ENCODE peak calls at places on chromosomes 5 and 9, in six cellular contexts. C is stomach, M is heart left ventricle, D is left ventricle myocardium inferior, P is fibroblast of lung, H is psoas muscle. L is an unnamed sample. For H3K36me3, the result is how much of the 10 kb centered on the place peaks cover.

GRCh38 chr9:15253197-15253596 is 53.8 kb downstream of the TTC39B start:
- DNase-seq in P (no peak), D (no peak), M (no peak), H (no peak), C (no peak), L (no peak)

GRCh38 chr9:113708821-113709713 is 167.0 kb upstream of the ZNF618 start:
- DNase-seq in H (no peak), P (no peak), M (no peak), D (no peak), C (no peak), L (no peak)

GRCh38 chr9:70049672-70050271 is 6.1 kb downstream of the MAMDC2 start:
- DNase-seq in C (peak), H (peak), D (peak), M (peak), P (peak), L (no peak)

GRCh38 chr9:23830459-23830805 is 4.4 kb upstream of the ELAVL2 start:
- DNase-seq in H (no peak), P (no peak), C (no peak), D (no peak), M (no peak), L (no peak)

GRCh38 chr9:34759432-34760134 is 49.6 kb upstream of the CCL21 start:
- DNase-seq in P (no peak), D (no peak), M (no peak), H (no peak), C (no peak), L (no peak)

GRCh38 chr5:149724884-149725283 is 5.2 kb upstream of the PPARGC1B start:
- DNase-seq in M (no peak), C (no peak), H (no peak), P (no peak), D (no peak), L (no peak)

GRCh38 chr5:54317511-54318260 is 7.3 kb upstream of the ARL15 start:
- DNase-seq in H (no peak), M (no peak), D (no peak), C (no peak), P (peak), L (no peak)

GRCh38 chr5:119318256-119318914 is 37.4 kb upstream of the TNFAIP8 start:
- DNase-seq in C (no peak), M (no peak), P (no peak), H (no peak), D (no peak), L (no peak)

GRCh38 chr5:74275204-74275992 is 365.1 kb downstream of the ENC1 start:
- DNase-seq in C (no peak), D (no peak), M (no peak), H (no peak), P (peak), L (peak)

GRCh38 chr5:55712023-55712859 is at the start of gene SLC38A9:
- DNase-seq in D (peak), C (peak), H (peak), M (peak), P (peak), L (peak)

GRCh38 chr5:149405550-149406202 is 26.6 kb upstream of the IL17B start:
- DNase-seq in D (no peak), C (no peak), P (no peak), H (no peak), M (no peak), L (no peak)

GRCh38 chr5:79269733-79270166 is 33.8 kb downstream of the JMY start:
- DNase-seq in H (no peak), M (no peak), D (no peak), P (no peak), C (no peak), L (no peak)

GRCh38 chr9:130825051-130825651 is 9.9 kb upstream of the ABL1 start:
- DNase-seq in H (no peak), D (no peak), P (peak), C (no peak), M (no peak), L (no peak)

GRCh38 chr9:28163619-28164018 is 590.3 kb upstream of the C9orf72 start:
- DNase-seq in H (no peak), C (no peak), D (no peak), P (no peak), M (no peak), L (no peak)

GRCh38 chr5:173884402-173885053 is 3.6 kb upstream of the CPEB4 start:
- DNase-seq in D (no peak), H (no peak), C (peak), P (no peak), M (no peak), L (no peak)

GRCh38 chr9:69771775-69772418 is 12.1 kb upstream of the PTAR1 start:
- DNase-seq in H (no peak), D (no peak), P (peak), M (no peak), C (no peak), L (no peak)

GRCh38 chr9:36169166-36169565 is at the start of gene CCIN:
- DNase-seq in H (no peak), D (no peak), P (no peak), M (no peak), C (no peak), L (no peak)

GRCh38 chr5:169097897-169098296 is 203.0 kb downstream of the SLIT3 start:
- DNase-seq in D (no peak), M (no peak), C (no peak), H (no peak), P (no peak), L (no peak)

GRCh38 chr5:139636207-139636792 is 11.8 kb upstream of the CXXC5 start:
- DNase-seq in P (no peak), M (no peak), C (peak), H (no peak), D (no peak), L (no peak)

GRCh38 chr5:178130576-178131445 is at the start of gene RMND5B:
- DNase-seq in P (peak), H (peak), C (peak), D (peak), M (peak), L (no peak)

GRCh38 chr5:109191153-109191558 is 218.6 kb downstream of the PJA2 start:
- DNase-seq in H (no peak), P (peak), C (no peak), D (no peak), M (no peak), L (peak)

GRCh38 chr5:93578813-93579560 is 2.0 kb downstream of the NR2F1-AS1 start:
- DNase-seq in C (no peak), D (no peak), P (peak), H (no peak), M (no peak), L (no peak)

GRCh38 chr5:139650689-139651501 is 2.7 kb downstream of the CXXC5 start:
- DNase-seq in M (peak), P (no peak), H (peak), C (peak), D (peak), L (no peak)

GRCh38 chr9:104028827-104029226 is 65.3 kb upstream of the SMC2 start:
- DNase-seq in H (no peak), D (no peak), P (no peak), C (no peak), M (no peak), L (no peak)

GRCh38 chr5:181221792-181222629 is 1.1 kb upstream of the TRIM41 start:
- DNase-seq in C (peak), D (peak), P (peak), M (peak), H (peak), L (peak)

GRCh38 chr9:79581388-79581787 is 9.6 kb downstream of the TLE4 start:
- DNase-seq in H (no peak), M (no peak), C (peak), D (no peak), P (peak), L (no peak)

GRCh38 chr5:137336565-137337120 is 162.5 kb downstream of the SPOCK1 start:
- DNase-seq in M (no peak), P (no peak), H (no peak), D (no peak), C (no peak), L (no peak)

GRCh38 chr5:68015381-68015780 is 200.2 kb upstream of the PIK3R1 start:
- DNase-seq in H (no peak), M (no peak), D (no peak), C (no peak), P (no peak), L (no peak)

GRCh38 chr9:82570226-82570625 is 492.7 kb downstream of the RASEF start:
- DNase-seq in H (no peak), C (no peak), M (no peak), P (peak), D (no peak), L (no peak)

DNA sequence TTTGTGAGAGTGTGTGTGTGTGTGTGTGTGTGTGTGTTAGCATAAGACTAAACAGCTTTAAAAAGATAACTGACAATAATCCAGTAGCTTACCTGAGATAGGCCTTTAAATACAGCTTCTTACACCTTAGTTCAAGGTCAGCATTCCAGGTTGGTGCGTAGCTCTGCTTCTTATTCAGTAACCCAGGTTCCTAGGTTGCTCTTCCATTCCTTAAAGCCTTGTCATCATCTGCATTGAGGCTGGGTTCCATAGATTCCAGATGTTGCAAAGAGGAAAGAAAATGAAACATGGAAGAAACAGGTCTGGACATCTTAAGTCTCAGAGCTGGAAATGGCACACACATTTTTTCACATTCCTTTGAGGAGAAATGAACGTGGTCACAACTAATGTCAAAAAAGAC is 53.9 kb upstream of the CAMK4 start:
- DNase-seq in M (no peak), H (no peak), C (no peak), P (no peak), D (no peak), L (no peak)
- H3K36me3 ChIP-seq in M (under half), H (under half), C (under half), P (under half), D (under half), L (under half)

DNA sequence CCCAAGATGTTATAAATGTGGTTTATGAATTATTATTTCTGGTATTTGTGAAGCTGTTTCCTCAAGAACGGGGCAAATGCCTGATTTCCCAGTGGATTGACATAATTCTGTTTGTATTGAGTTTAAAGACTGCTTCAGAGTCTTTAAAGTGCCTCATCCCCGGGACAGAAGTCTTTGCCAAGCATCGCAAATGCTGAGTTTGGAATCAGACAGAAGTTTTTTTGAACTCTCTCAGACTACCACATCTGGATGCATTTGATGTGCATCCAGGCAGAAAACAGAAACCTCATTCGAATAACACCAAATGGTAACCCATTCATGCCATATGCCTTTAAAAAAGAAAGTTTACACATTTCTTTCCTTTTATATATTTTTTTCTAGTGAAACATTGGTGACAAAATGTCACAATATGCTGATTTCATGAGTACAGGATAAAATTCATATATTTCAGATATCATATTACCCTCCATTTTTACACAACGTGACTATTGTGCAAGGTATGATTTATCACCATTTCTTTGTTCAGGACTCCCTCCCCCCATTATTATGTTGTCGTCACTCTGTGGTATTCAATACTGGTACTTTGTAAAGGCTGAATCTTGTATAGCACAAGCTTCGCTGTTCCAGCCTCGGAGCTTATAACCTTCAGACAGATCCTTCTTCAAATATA is 91.1 kb downstream of the ZNF608 start:
- DNase-seq in P (peak), M (no peak), C (no peak), H (no peak), D (no peak), L (no peak)
- H3K4me3 ChIP-seq in P (no peak), M (peak), C (no peak), H (peak), D (peak), L (no peak)

GRCh38 chr9:110638381-110638954 is 30.1 kb upstream of the MUSK start:
- DNase-seq in P (peak), M (no peak), D (no peak), C (no peak), H (no peak), L (no peak)
- TF ChIP-seq CTCF in P (no peak), M (peak), D (peak), C (no peak), H (peak), L (peak)

GRCh38 chr5:179886190-179886589 is 21.5 kb downstream of the TBC1D9B start:
- DNase-seq in C (no peak), D (no peak), H (no peak), M (peak), P (no peak), L (no peak)
- H3K36me3 ChIP-seq in C (half or more), D (half or more), H (half or more), M (half or more), P (under half), L (under half)

GRCh38 chr5:124580512-124580911 is 165.9 kb downstream of the ZNF608 start:
- DNase-seq in P (no peak), M (no peak), H (no peak), C (no peak), D (no peak), L (no peak)

GRCh38 chr5:124584991-124585715 is 161.3 kb downstream of the ZNF608 start:
- DNase-seq in M (no peak), P (no peak), D (no peak), H (no peak), C (no peak), L (no peak)

GRCh38 chr5:124581866-124582650 is 164.4 kb downstream of the ZNF608 start:
- DNase-seq in M (no peak), D (no peak), P (peak), C (no peak), H (no peak), L (no peak)

GRCh38 chr5:124580925-124581821 is 165.3 kb downstream of the ZNF608 start:
- DNase-seq in C (peak), D (no peak), M (no peak), H (no peak), P (no peak), L (no peak)

GRCh38 chr5:124583469-124584350 is 162.7 kb downstream of the ZNF608 start:
- DNase-seq in C (no peak), D (no peak), P (peak), M (no peak), H (no peak), L (peak)
- H3K4me3 ChIP-seq in C (no peak), D (no peak), P (no peak), M (no peak), H (no peak), L (no peak)

GRCh38 chr5:38023799-38024198 is 184.0 kb upstream of the GDNF start:
- DNase-seq in P (no peak), H (no peak), M (no peak), D (no peak), C (no peak), L (no peak)
- TF ChIP-seq CTCF in P (peak), H (peak), M (no peak), D (peak), C (no peak), L (no peak)

L was measured in BJ.